ENCODE peak calls at places on chromosome 3, in six cellular contexts. B, L, T, H, K and C are unnamed samples.
A peak's percentile ranks its signal among the peaks of the same experiment; 100 is the strongest.

GRCh38 chr3:73558399-73559075 is 66.2 kb downstream of the PDZRN3 start:
- DNase-seq in B (peak; percentile 64), L (peak; percentile 33), T (peak; percentile 89), H (no peak), K (peak; percentile 72), C (no peak)

GRCh38 chr3:48478631-48479555 is 25.1 kb downstream of the SHISA5 start:
- DNase-seq in B (no peak), L (no peak), T (no peak), H (no peak), K (no peak), C (no peak)

GRCh38 chr3:190056795-190057194 is 63.9 kb downstream of the P3H2 start:
- DNase-seq in B (no peak), L (no peak), T (no peak), H (no peak), K (peak; percentile 21), C (no peak)

GRCh38 chr3:191175102-191175501 is 23.9 kb upstream of the OSTN start:
- DNase-seq in B (no peak), L (no peak), T (no peak), H (no peak), K (no peak), C (no peak)

GRCh38 chr3:40086890-40087884 is 222.3 kb upstream of the EIF1B start:
- DNase-seq in B (no peak), L (no peak), T (peak; percentile 9), H (peak; percentile 68), K (no peak), C (no peak)

GRCh38 chr3:100992086-100993033 is 861 bp downstream of the ABI3BP start:
- DNase-seq in B (no peak), L (no peak), T (peak; percentile 65), H (peak; percentile 16), K (peak; percentile 55), C (no peak)

GRCh38 chr3:9349321-9350117 is 13.3 kb upstream of the THUMPD3 start:
- DNase-seq in B (no peak), L (no peak), T (peak; percentile 48), H (no peak), K (peak; percentile 92), C (no peak)

GRCh38 chr3:125512135-125512920 is 7.7 kb downstream of the SNX4 start:
- DNase-seq in B (no peak), L (no peak), T (peak; percentile 59), H (peak; percentile 4), K (peak; percentile 57), C (no peak)

GRCh38 chr3:159413319-159413718 is 575.3 kb upstream of the IL12A start:
- DNase-seq in B (no peak), L (no peak), T (no peak), H (no peak), K (no peak), C (no peak)

GRCh38 chr3:129231331-129232119 is 17.9 kb upstream of the COPG1 start:
- DNase-seq in B (no peak), L (no peak), T (no peak), H (peak; percentile 29), K (peak; percentile 54), C (no peak)

GRCh38 chr3:72065872-72066641 is 281.1 kb upstream of the PROK2 start:
- DNase-seq in B (no peak), L (no peak), T (no peak), H (no peak), K (no peak), C (no peak)

GRCh38 chr3:187567741-187568140 is 102.5 kb downstream of the SST start:
- DNase-seq in B (no peak), L (no peak), T (peak; percentile 88), H (no peak), K (peak; percentile 57), C (no peak)

GRCh38 chr3:10224794-10225660 is 23.2 kb upstream of the TATDN2 start:
- DNase-seq in B (peak; percentile 78), L (peak; percentile 56), T (peak; percentile 76), H (peak; percentile 84), K (peak; percentile 66), C (peak; percentile 53)

GRCh38 chr3:8739757-8740508 is 6.3 kb downstream of the CAV3 start:
- DNase-seq in B (no peak), L (no peak), T (peak; percentile 40), H (peak; percentile 86), K (peak; percentile 78), C (no peak)

GRCh38 chr3:196273655-196274054 is 13.9 kb downstream of the PCYT1A start:
- DNase-seq in B (no peak), L (no peak), T (no peak), H (no peak), K (no peak), C (no peak)

GRCh38 chr3:50660386-50660785 is 14.3 kb upstream of the DOCK3 start:
- DNase-seq in B (peak; percentile 20), L (no peak), T (no peak), H (no peak), K (no peak), C (no peak)

GRCh38 chr3:151008699-151009098 is 36.2 kb upstream of the CLRN1 start:
- DNase-seq in B (no peak), L (no peak), T (peak; percentile 79), H (peak; percentile 33), K (peak; percentile 66), C (no peak)

GRCh38 chr3:64361962-64362735 is 136.9 kb upstream of the PRICKLE2 start:
- DNase-seq in B (no peak), L (no peak), T (peak; percentile 61), H (no peak), K (peak; percentile 50), C (no peak)

GRCh38 chr3:122390665-122391064 is 6.7 kb downstream of the FAM162A start:
- DNase-seq in B (no peak), L (no peak), T (peak; percentile 9), H (no peak), K (peak; percentile 3), C (no peak)

GRCh38 chr3:169813757-169814517 is 1.2 kb upstream of the LRRC34 start:
- DNase-seq in B (no peak), L (no peak), T (peak; percentile 53), H (peak; percentile 42), K (no peak), C (no peak)

GRCh38 chr3:134480546-134480945 is 5.2 kb downstream of the ANAPC13 start:
- DNase-seq in B (no peak), L (no peak), T (no peak), H (no peak), K (no peak), C (no peak)

GRCh38 chr3:20054549-20054987 is 14.3 kb downstream of the KAT2B start:
- DNase-seq in B (peak; percentile 64), L (no peak), T (peak; percentile 72), H (peak; percentile 94), K (peak; percentile 78), C (peak; percentile 65)

GRCh38 chr3:6392123-6392522 is 468.8 kb upstream of the GRM7 start:
- DNase-seq in B (no peak), L (no peak), T (no peak), H (no peak), K (no peak), C (no peak)

GRCh38 chr3:148158210-148158609 is 539.5 kb upstream of the AGTR1 start:
- DNase-seq in B (no peak), L (no peak), T (peak; percentile 86), H (peak; percentile 26), K (peak; percentile 62), C (peak; percentile 4)

GRCh38 chr3:11522398-11522715 is 121.4 kb downstream of the VGLL4 start:
- DNase-seq in B (no peak), L (no peak), T (no peak), H (no peak), K (peak; percentile 63), C (no peak)

GRCh38 chr3:134336587-134336986 is 37.7 kb downstream of the AMOTL2 start:
- DNase-seq in B (peak; percentile 38), L (no peak), T (peak; percentile 88), H (no peak), K (peak; percentile 75), C (no peak)

GRCh38 chr3:14429237-14429636 is 26.8 kb downstream of the SLC6A6 start:
- DNase-seq in B (no peak), L (no peak), T (no peak), H (no peak), K (peak; percentile 43), C (no peak)

GRCh38 chr3:142940472-142940871 is 23.0 kb downstream of the PAQR9 start:
- DNase-seq in B (no peak), L (no peak), T (no peak), H (no peak), K (no peak), C (no peak)

GRCh38 chr3:181311186-181311585 is 321.6 kb upstream of the DNAJC19 start:
- DNase-seq in B (no peak), L (no peak), T (no peak), H (no peak), K (no peak), C (no peak)

GRCh38 chr3:107263269-107264021 is 113.8 kb upstream of the CCDC54 start:
- DNase-seq in B (no peak), L (no peak), T (peak; percentile 71), H (no peak), K (no peak), C (no peak)

DNA sequence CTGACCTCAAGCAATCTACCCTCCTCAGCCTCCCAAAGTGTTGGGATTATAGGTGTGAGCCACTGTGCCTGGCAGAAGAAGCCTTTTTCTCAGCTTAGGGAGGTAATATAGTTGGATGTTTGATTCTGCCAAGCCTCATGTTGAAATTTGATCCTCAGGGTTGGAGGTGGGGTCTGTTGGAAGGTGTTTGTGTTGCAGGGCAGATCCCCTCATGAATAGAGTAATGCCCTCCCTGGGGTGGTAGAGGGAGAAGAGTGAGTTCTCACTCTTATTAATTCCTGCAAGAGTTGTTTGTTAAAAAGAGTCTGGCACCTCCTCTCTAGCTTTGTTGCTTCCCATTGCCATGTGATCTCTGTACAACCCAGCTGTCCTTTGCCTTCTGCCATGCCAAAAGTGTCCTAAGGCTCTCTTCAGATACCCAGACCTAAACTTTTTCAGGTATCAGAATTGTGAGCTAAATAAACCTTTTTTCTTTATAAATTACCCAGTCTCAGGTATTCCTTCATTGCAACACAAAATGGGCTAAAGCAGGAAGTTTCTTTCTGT is 16.4 kb downstream of the NECTIN3 start:
- DNase-seq in B (no peak), L (no peak), T (no peak), H (no peak), K (no peak), C (no peak)
- H3K4me1 ChIP-seq in B (peaks cover 8% of the 10 kb centered on the region), L (peaks cover 10% of the 10 kb centered on the region), T (no peaks in the 10 kb centered on the region), H (no peaks in the 10 kb centered on the region), K (peaks cover 10% of the 10 kb centered on the region), C (no peaks in the 10 kb centered on the region)

GRCh38 chr3:113623324-113623723 is 73.1 kb downstream of the USF3 start:
- DNase-seq in B (no peak), L (no peak), T (peak; percentile 12), H (peak; percentile 18), K (no peak), C (no peak)
- TF ChIP-seq CTCF in B (no peak), L (no peak), T (peak; percentile 22), H (peak; percentile 13), K (no peak), C (no peak)

DNA sequence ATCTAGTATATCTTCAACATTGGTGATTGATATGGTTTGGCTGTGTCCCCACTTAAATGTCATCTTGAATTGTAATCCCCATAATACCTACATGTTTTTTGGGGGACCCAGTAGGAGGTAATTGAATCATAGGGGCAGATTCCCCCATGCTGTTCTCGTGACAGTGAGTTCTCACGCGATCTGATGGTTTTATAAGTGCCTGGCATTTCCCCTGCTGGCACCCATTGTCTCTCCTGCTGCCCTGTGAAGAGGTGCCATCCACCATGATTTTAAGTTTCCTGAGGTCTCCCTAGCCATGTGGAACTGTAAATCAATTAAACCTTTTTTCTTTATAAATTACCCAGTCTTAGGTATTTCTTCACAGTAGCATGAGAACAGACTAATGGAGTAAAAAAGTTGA is 1094.6 kb downstream of the ROBO2 start:
- DNase-seq in B (no peak), L (no peak), T (no peak), H (no peak), K (no peak), C (no peak)
- H3K4me3 ChIP-seq in B (no peak overlapping the region), L (no peak overlapping the region), T (no peak overlapping the region), H (no peak overlapping the region), K (no peak overlapping the region), C (no peak overlapping the region)

GRCh38 chr3:44678480-44679116 is 30.1 kb downstream of the ZNF35 start:
- DNase-seq in B (no peak), L (no peak), T (no peak), H (no peak), K (no peak), C (no peak)
- H3K4me1 ChIP-seq in B (no peaks in the 10 kb centered on the region), L (no peaks in the 10 kb centered on the region), T (no peaks in the 10 kb centered on the region), H (no peaks in the 10 kb centered on the region), K (no peaks in the 10 kb centered on the region), C (no peaks in the 10 kb centered on the region)